ENCODE peak calls at places on chromosomes 6 and 20, in six cellular contexts. M is esophagus squamous epithelium, D is transverse colon, R is body of pancreas, P is sigmoid colon, H is uterus. Z is an unnamed sample.

GRCh38 chr6:90442366-90442765 is 144.5 kb downstream of the MAP3K7 start:
- DNase-seq in M (no peak), D (no peak), R (no peak), P (no peak), H (no peak), Z (no peak)

GRCh38 chr20:58174708-58175287 is 53.7 kb downstream of the ANKRD60 start:
- DNase-seq in M (no peak), D (peak; percentile 13), R (no peak), P (peak; percentile 87), H (peak; percentile 80), Z (no peak)

GRCh38 chr6:1491025-1491424 is 101.6 kb downstream of the FOXF2 start:
- DNase-seq in M (no peak), D (no peak), R (no peak), P (no peak), H (no peak), Z (no peak)

GRCh38 chr6:142918339-142919042 is 26.5 kb downstream of the HIVEP2 start:
- DNase-seq in M (no peak), D (no peak), R (no peak), P (no peak), H (no peak), Z (no peak)

GRCh38 chr6:70299456-70299855 is 3.4 kb downstream of the COL9A1 start:
- DNase-seq in M (no peak), D (no peak), R (no peak), P (no peak), H (no peak), Z (peak; percentile 4)

GRCh38 chr6:131250121-131250520 is 114.9 kb downstream of the AKAP7 start:
- DNase-seq in M (no peak), D (peak; percentile 78), R (peak; percentile 58), P (peak; percentile 65), H (no peak), Z (no peak)

GRCh38 chr6:125747589-125748533 is 1.6 kb upstream of the HEY2 start:
- DNase-seq in M (no peak), D (peak; percentile 56), R (peak; percentile 47), P (peak; percentile 77), H (no peak), Z (peak; percentile 57)

GRCh38 chr6:125102901-125103300 is 50.7 kb upstream of the TPD52L1 start:
- DNase-seq in M (no peak), D (no peak), R (no peak), P (no peak), H (no peak), Z (no peak)

GRCh38 chr20:17518339-17519052 is 12.7 kb downstream of the BFSP1 start:
- DNase-seq in M (no peak), D (no peak), R (peak; percentile 8), P (peak; percentile 43), H (no peak), Z (no peak)

GRCh38 chr6:119158057-119158848 is 79.8 kb upstream of the FAM184A start:
- DNase-seq in M (peak; percentile 11), D (no peak), R (peak; percentile 40), P (peak; percentile 90), H (peak; percentile 68), Z (no peak)

GRCh38 chr6:73542882-73543281 is 22.1 kb upstream of the EEF1A1 start:
- DNase-seq in M (no peak), D (no peak), R (no peak), P (no peak), H (no peak), Z (no peak)

GRCh38 chr6:31272856-31273626 is 1.1 kb upstream of the HLA-C start:
- DNase-seq in M (no peak), D (no peak), R (no peak), P (no peak), H (no peak), Z (no peak)

GRCh38 chr20:23881371-23881770 is 1.8 kb upstream of the CST5 start:
- DNase-seq in M (no peak), D (no peak), R (no peak), P (no peak), H (no peak), Z (no peak)

GRCh38 chr6:167311286-167311685 is 13.6 kb upstream of the TTLL2 start:
- DNase-seq in M (no peak), D (no peak), R (no peak), P (peak; percentile 78), H (peak; percentile 57), Z (no peak)

GRCh38 chr6:56595490-56596122 is 47.1 kb downstream of the DST start:
- DNase-seq in M (no peak), D (peak; percentile 35), R (peak; percentile 45), P (no peak), H (peak; percentile 51), Z (peak; percentile 74)

GRCh38 chr6:148800535-148800934 is 53.7 kb downstream of the UST start:
- DNase-seq in M (no peak), D (no peak), R (no peak), P (no peak), H (no peak), Z (no peak)

GRCh38 chr6:36659271-36659670 is 19.2 kb upstream of the CDKN1A start:
- DNase-seq in M (no peak), D (no peak), R (no peak), P (peak; percentile 87), H (peak; percentile 45), Z (no peak)

GRCh38 chr20:49995586-49995985 is 12.8 kb downstream of the SNAI1 start:
- DNase-seq in M (no peak), D (no peak), R (no peak), P (no peak), H (no peak), Z (no peak)

GRCh38 chr6:169653691-169654090 is 48.1 kb downstream of the WDR27 start:
- DNase-seq in M (no peak), D (no peak), R (no peak), P (no peak), H (no peak), Z (no peak)

GRCh38 chr6:144601221-144601620 is 316.1 kb downstream of the UTRN start:
- DNase-seq in M (no peak), D (no peak), R (no peak), P (no peak), H (no peak), Z (no peak)

GRCh38 chr6:151205971-151206600 is 33.7 kb upstream of the AKAP12 start:
- DNase-seq in M (no peak), D (no peak), R (no peak), P (no peak), H (no peak), Z (no peak)

GRCh38 chr6:131807644-131808459 is at the start of gene ENPP1:
- DNase-seq in M (no peak), D (peak; percentile 69), R (peak; percentile 79), P (peak; percentile 86), H (peak; percentile 83), Z (peak; percentile 64)

GRCh38 chr6:168584251-168584650 is 143.3 kb downstream of the SMOC2 start:
- DNase-seq in M (no peak), D (no peak), R (no peak), P (no peak), H (no peak), Z (no peak)

GRCh38 chr20:58553841-58554240 is 38.6 kb upstream of the APCDD1L start:
- DNase-seq in M (no peak), D (no peak), R (no peak), P (peak; percentile 71), H (peak; percentile 48), Z (no peak)

GRCh38 chr20:47351643-47352331 is 4.7 kb downstream of the ZMYND8 start:
- DNase-seq in M (no peak), D (no peak), R (no peak), P (no peak), H (no peak), Z (peak; percentile 83)
- TF ChIP-seq POLR2A in M (no peak), D (no peak), R (no peak), P (peak; percentile 0), H (no peak), Z (peak; percentile 13)

DNA sequence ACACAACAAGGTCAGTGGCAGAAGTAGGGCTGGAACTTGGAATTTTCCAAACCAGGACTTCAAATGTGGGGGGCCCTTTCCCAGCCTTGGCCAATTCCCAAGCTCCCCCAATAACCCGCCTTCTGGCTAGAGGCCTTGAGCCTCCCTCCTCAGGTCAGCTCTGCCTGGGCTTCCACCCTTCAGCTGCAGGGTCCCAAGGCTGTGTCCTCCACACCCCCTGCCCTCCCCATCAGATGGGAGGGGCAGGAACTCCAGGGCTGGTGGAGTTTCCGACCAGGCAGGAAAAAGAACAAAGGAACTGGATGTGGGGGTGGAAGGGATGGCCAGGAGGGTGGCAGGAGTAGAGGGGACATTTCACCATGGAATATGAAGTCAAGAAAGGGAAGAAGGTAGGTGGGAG is at the start of gene CCM2L:
- DNase-seq in M (no peak), D (no peak), R (no peak), P (no peak), H (peak; percentile 43), Z (no peak)
- TF ChIP-seq POLR2A in M (no peak), D (no peak), R (no peak), P (no peak), H (no peak), Z (no peak)

DNA sequence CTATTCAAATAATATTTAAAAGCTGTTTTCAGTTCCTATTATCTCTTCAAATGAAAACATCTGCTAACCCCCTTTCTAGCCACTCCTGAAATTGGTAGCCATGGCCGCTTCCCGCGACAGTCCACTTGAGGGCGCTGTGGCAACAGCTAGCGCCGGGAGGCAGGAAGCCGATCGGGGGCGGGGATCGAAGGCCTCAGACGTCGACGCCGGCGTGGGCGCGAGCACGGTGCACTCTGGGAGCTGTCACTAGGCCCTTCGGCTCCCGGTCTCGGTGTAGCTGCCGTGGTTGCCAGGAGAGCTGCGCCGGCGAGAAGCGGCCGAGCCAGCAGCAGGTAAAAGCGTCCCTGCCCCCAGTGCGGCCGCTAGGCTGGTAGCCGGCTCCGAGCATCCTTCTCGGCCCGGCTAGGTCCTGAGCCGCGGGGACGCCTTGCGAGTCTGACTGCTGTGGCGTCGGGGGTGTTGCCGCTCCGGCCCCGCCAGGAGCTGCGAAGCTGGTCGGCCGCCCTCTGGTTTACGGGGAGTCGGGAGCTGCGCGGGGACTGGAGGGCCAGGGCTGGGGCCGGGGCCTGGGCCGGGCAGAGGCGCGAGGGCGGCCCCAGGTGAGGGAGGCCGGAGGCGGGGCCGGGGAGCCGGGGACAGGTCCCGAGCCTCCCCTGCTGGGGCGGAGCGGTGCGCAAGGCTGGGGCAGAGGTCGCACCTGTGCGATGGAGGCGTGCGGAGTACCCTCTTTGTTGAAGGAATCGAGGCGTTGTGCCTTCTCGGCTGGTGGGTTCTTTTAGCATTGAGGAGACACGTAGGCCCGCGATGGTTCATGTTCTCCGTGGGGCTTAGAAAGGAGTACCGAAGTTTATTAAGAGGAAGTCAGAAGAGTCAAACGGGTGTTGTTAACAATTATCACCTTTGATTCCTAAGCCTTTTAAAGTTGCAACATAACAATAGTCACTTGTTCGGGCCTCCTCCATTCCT is at the start of gene DOP1A:
- DNase-seq in M (peak; percentile 70), D (peak; percentile 97), R (peak; percentile 97), P (peak; percentile 97), H (peak; percentile 93), Z (peak; percentile 97)
- TF ChIP-seq POLR2A in M (peak; percentile 69), D (peak; percentile 71), R (peak; percentile 87), P (peak; percentile 27), H (peak; percentile 62), Z (peak; percentile 52)

DNA sequence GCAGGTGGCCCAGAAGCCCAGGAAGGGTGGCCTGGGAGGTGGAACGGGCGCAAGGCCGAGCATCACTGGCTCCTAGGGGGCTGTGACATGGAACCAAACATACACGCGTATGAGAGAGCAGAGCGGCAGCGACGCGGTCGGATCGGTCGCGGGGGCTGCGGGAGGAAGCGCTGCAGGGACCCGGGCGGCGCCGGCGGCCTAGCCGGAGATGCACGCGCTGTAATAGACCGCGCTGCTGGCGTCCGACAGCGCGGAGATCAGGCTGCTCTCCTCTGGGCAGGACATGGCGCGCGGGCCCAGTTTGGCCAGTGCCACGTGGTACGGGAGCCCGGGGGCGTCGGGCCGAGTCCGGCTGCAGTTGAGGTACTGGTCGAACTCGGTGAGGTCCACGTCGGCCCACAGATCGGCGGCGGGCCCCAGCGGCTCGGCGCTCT is 1.5 kb downstream of the SOX18 start:
- DNase-seq in M (no peak), D (no peak), R (no peak), P (no peak), H (no peak), Z (no peak)
- TF ChIP-seq POLR2A in M (no peak), D (no peak), R (no peak), P (no peak), H (no peak), Z (no peak)